ENCODE peak calls at places on chromosome 21, in nine cellular contexts. T is ACHN; O is stimulated activated CD4-positive, alpha-beta T cell treated with anti-CD3 and anti-CD28 coated beads, TNF-alpha, amount 100 ng/mL, for 4 hours; Z is NCI-H345; Q is activated CD4-positive, alpha-beta T cell treated with anti-CD3 and anti-CD28 coated beads, Interleukin-2, amount 10 ng/mL, durations not matched to agents 7 days and 5 days; C is GM12892; G is Karpas-422; K is lung microvascular endothelial cell; R is suprapubic skin. W is an unnamed sample.

GRCh38 chr21:26297856-26298255 is 127.3 kb upstream of the APP start:
- DNase-seq in T (no peak), O (no peak), Z (no peak), Q (no peak), C (no peak), G (no peak), K (no peak), R (no peak), W (no peak)

GRCh38 chr21:14074177-14074576 is 136.6 kb downstream of the LIPI start:
- DNase-seq in T (no peak), O (no peak), Z (no peak), Q (no peak), C (no peak), G (no peak), K (no peak), R (no peak), W (no peak)

GRCh38 chr21:46038871-46039397 is 57.4 kb downstream of the COL6A1 start:
- DNase-seq in T (no peak), O (no peak), Z (no peak), Q (no peak), C (no peak), G (no peak), K (peak), R (peak), W (no peak)

GRCh38 chr21:15221799-15222386 is 157.1 kb upstream of the NRIP1 start:
- DNase-seq in T (no peak), O (no peak), Z (no peak), Q (no peak), C (no peak), G (no peak), K (no peak), R (no peak), W (no peak)

GRCh38 chr21:34333150-34333739 is 30.6 kb upstream of the KCNE2 start:
- DNase-seq in T (no peak), O (no peak), Z (no peak), Q (no peak), C (no peak), G (no peak), K (no peak), R (no peak), W (no peak)

GRCh38 chr21:38474124-38474523 is 24.2 kb downstream of the ERG start:
- DNase-seq in T (no peak), O (no peak), Z (no peak), Q (no peak), C (no peak), G (no peak), K (peak), R (no peak), W (no peak)

GRCh38 chr21:29382029-29382654 is 83.4 kb downstream of the BACH1 start:
- DNase-seq in T (peak), O (no peak), Z (no peak), Q (no peak), C (no peak), G (no peak), K (peak), R (no peak), W (no peak)

GRCh38 chr21:42453301-42454220 is 42.5 kb downstream of the RSPH1 start:
- DNase-seq in T (no peak), O (no peak), Z (no peak), Q (no peak), C (no peak), G (no peak), K (peak), R (no peak), W (no peak)

GRCh38 chr21:39316062-39316461 is 2.6 kb upstream of the BRWD1 start:
- DNase-seq in T (no peak), O (no peak), Z (no peak), Q (no peak), C (no peak), G (peak), K (no peak), R (no peak), W (no peak)

GRCh38 chr21:31187499-31187898 is 149.2 kb upstream of the KRTAP19-8 start:
- DNase-seq in T (no peak), O (no peak), Z (no peak), Q (no peak), C (no peak), G (no peak), K (no peak), R (no peak), W (no peak)

GRCh38 chr21:27397578-27397977 is 430.7 kb upstream of the ADAMTS5 start:
- DNase-seq in T (no peak), O (no peak), Z (no peak), Q (no peak), C (no peak), G (no peak), K (no peak), R (no peak), W (no peak)